ENCODE peak calls at places on chromosomes 16 and 17, in eight cellular contexts. N is CD8-positive, alpha-beta T cell; H is psoas muscle; T is upper lobe of right lung; D is lower lobe of right lung; Z is tibial artery; B is IMR-90; C is tibial nerve. S is an unnamed sample. For H3K36me3, the result is how much of the 10 kb centered on the place peaks cover.

GRCh38 chr17:69712801-69713311 is 298.4 kb downstream of the MAP2K6 start:
- DNase-seq in N (no peak), H (no peak), T (no peak), D (no peak), Z (no peak), B (no peak), C (no peak), S (no peak)

GRCh38 chr17:35129973-35130351 is 8.5 kb downstream of the FNDC8 start:
- DNase-seq in N (no peak), H (no peak), T (no peak), D (no peak), Z (no peak), B (peak), C (no peak), S (no peak)

GRCh38 chr17:44043326-44043725 is 23.1 kb downstream of the LSM12 start:
- DNase-seq in N (no peak), H (no peak), T (no peak), D (peak), Z (peak), B (peak), C (no peak), S (no peak)

GRCh38 chr17:47871048-47871447 is 20.1 kb upstream of the SP6 start:
- DNase-seq in N (no peak), H (no peak), T (no peak), D (no peak), Z (no peak), B (no peak), C (no peak), S (no peak)

GRCh38 chr17:14756469-14756868 is 455.6 kb downstream of the HS3ST3B1 start:
- DNase-seq in N (no peak), H (no peak), T (no peak), D (no peak), Z (no peak), B (no peak), C (no peak), S (no peak)

GRCh38 chr17:45841883-45842525 is 2.7 kb upstream of the SPPL2C start:
- DNase-seq in N (no peak), H (no peak), T (no peak), D (no peak), Z (no peak), B (no peak), C (no peak), S (no peak)

GRCh38 chr16:9039208-9039607 is 52.2 kb upstream of the HAPSTR1 start:
- DNase-seq in N (no peak), H (no peak), T (no peak), D (no peak), Z (no peak), B (peak), C (no peak), S (no peak)

GRCh38 chr17:46045639-46046038 is 46.6 kb downstream of the STH start:
- DNase-seq in N (no peak), H (no peak), T (no peak), D (no peak), Z (no peak), B (peak), C (no peak), S (no peak)

GRCh38 chr16:593406-593805 is 3.5 kb downstream of the RAB40C start:
- DNase-seq in N (no peak), H (no peak), T (no peak), D (peak), Z (no peak), B (no peak), C (no peak), S (no peak)

GRCh38 chr17:385195-385835 is 32.7 kb upstream of the RPH3AL start:
- DNase-seq in N (no peak), H (peak), T (peak), D (peak), Z (peak), B (no peak), C (peak), S (no peak)

GRCh38 chr17:73639322-73639721 is 4.9 kb downstream of the SDK2 start:
- DNase-seq in N (no peak), H (peak), T (peak), D (no peak), Z (peak), B (no peak), C (no peak), S (peak)

GRCh38 chr17:80125656-80126448 is 21.1 kb downstream of the EIF4A3 start:
- DNase-seq in N (no peak), H (no peak), T (no peak), D (no peak), Z (no peak), B (peak), C (no peak), S (no peak)

GRCh38 chr16:86343111-86343642 is 167.2 kb upstream of the FOXF1 start:
- DNase-seq in N (no peak), H (no peak), T (no peak), D (no peak), Z (peak), B (peak), C (no peak), S (peak)

GRCh38 chr16:4152267-4152666 is 36.0 kb upstream of the ADCY9 start:
- DNase-seq in N (no peak), H (no peak), T (no peak), D (no peak), Z (no peak), B (no peak), C (no peak), S (no peak)

GRCh38 chr16:25108054-25108453 is 3.5 kb upstream of the LCMT1 start:
- DNase-seq in N (peak), H (no peak), T (no peak), D (no peak), Z (no peak), B (no peak), C (no peak), S (no peak)

GRCh38 chr16:89071686-89072182 is 21.9 kb upstream of the ACSF3 start:
- DNase-seq in N (no peak), H (no peak), T (no peak), D (no peak), Z (no peak), B (no peak), C (no peak), S (no peak)

GRCh38 chr16:17408296-17408695 is 62.5 kb downstream of the XYLT1 start:
- DNase-seq in N (no peak), H (no peak), T (no peak), D (no peak), Z (no peak), B (no peak), C (no peak), S (no peak)

GRCh38 chr16:64910351-64910750 is 211.5 kb downstream of the CDH11 start:
- DNase-seq in N (no peak), H (peak), T (no peak), D (no peak), Z (peak), B (peak), C (peak), S (peak)

GRCh38 chr16:59067207-59067606 is 333.1 kb upstream of the GOT2 start:
- DNase-seq in N (no peak), H (no peak), T (no peak), D (peak), Z (peak), B (peak), C (no peak), S (no peak)

DNA sequence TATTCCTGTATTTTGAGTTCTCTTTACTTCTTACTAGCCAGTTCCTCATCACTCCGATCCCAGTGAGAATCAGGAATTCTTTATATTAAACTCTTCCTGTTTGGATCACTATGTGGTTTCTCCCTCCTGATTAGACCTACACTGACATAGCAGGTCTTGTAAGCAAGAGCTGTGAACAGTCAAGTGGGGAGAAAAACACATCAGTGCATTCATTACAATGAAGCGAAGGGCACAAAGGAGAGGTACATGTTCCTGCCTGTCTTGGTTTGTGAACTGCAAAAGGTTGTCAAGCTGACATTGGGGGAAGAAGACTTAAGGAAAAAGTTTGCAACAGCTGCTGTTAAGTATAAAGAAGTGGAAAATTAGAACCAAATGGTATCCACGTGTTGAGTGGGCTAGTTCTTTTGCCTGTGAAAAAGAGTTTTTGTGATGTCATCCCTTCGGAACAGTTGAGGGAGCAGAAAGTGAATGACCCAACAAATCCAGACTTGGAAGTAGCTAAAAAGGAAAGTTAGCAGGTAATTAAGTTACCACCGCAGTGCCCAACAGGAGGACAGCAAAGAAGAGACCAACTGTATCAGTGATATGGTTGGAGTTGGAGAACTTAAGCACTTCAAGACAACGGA is 23.0 kb upstream of the TRIM25 start:
- DNase-seq in N (no peak), H (no peak), T (no peak), D (no peak), Z (no peak), B (no peak), C (no peak), S (no peak)
- H3K36me3 ChIP-seq in N (under half), H (under half), T (half or more), D (half or more), Z (under half), B (under half), C (under half), S (under half)

GRCh38 chr17:42900460-42901331 is at the start of gene G6PC1:
- DNase-seq in N (no peak), H (no peak), T (no peak), D (no peak), Z (no peak), B (no peak), C (no peak), S (no peak)
- H3K27ac ChIP-seq in N (no peak), H (no peak), T (no peak), D (no peak), Z (no peak), B (no peak), C (no peak), S (no peak)

GRCh38 chr17:10697092-10698081 is at the start of the genes ADPRM and SCO1:
- DNase-seq in N (peak), H (peak), T (peak), D (peak), Z (peak), B (peak), C (peak), S (peak)
- TF ChIP-seq CTCF in N (no peak), H (peak), T (peak), D (peak), Z (no peak), B (peak), C (peak), S (peak)

DNA sequence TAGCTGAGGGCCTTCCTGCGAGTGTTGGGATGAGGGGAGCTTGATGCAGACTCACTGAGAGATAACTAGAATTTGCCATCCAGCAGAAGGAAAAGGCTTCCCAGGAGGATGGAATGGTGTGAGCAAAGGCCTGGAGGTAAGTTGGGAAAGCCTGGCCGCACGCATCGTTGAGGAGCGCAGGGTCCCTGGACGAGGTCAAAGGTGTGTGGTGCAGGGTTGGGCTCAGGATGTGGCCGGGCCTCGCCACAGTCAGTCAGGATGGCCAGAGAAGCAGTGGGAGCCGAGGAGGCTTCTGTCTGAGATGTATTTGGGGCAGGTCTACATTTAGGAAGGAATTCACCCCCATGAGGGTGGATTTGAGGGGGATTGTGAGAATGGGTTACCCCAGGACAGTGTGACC is 16.4 kb downstream of the DRC3 start:
- DNase-seq in N (no peak), H (no peak), T (no peak), D (no peak), Z (no peak), B (no peak), C (no peak), S (no peak)
- H3K36me3 ChIP-seq in N (under half), H (under half), T (under half), D (under half), Z (under half), B (under half), C (under half), S (under half)

DNA sequence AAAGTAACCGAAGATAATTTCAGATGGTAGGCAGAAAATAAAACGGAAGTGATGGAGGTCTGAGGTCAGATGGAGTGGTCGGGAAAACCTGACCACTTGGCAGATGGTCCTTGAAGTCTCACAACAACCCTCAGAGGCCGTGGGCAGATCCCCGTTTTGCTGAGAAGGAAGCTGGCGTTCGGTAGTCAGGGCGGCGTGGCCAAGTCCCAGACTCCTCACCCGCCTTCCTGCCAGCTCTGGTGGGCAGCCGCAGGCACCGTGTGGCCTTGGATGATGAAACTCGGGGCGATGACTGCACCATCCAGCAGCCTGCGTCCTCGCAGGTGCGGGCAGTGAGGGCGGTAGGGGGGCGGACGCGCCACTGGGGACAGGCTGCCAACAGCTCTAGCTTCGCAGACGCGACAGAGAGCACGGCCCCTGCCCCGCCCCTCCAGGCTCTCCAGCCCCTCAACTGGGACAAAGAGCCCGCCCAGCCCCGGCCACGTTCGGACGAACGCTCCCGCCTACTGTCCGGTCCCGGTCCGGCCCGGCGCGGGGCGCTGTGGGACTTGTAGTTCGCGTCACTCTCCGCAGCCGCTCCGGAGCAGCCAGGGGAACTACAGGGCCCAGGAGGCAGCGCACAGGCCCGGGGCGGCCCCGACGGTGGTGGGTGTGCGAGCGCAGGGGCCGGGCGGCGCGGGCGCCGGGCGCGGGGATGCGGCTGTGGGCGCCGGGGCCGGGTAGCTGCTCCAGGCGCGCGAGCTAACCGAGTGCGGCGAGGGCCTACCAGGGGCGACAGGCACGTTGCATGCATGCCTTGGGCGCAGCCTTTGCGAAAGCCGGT is at the start of gene GPT2:
- DNase-seq in N (peak), H (peak), T (peak), D (peak), Z (peak), B (peak), C (peak), S (peak)
- H3K27ac ChIP-seq in N (no peak), H (peak), T (peak), D (peak), Z (peak), B (peak), C (peak), S (peak)

DNA sequence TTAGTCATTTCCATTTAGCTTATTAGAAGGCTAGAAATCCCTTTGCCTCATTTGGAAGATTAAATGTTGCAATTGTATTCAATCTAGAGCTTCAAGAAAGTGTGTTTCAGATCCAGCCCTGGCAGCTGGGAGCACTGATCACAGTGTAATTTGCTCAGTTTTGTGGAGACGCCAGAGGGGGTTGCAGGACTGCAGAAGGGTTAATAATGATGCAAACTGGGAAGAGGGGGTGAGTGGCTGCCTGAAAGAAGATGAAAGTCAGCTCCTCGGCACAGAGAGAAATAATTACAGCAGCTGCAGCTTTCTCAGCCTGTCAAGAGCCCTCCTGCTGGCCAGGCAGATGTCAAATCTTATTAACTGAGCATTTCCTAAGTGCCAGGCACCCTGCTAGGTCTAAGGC is 97.8 kb downstream of the ZNF18 start:
- DNase-seq in N (no peak), H (no peak), T (no peak), D (no peak), Z (no peak), B (no peak), C (no peak), S (no peak)
- TF ChIP-seq CTCF in N (no peak), H (no peak), T (no peak), D (no peak), Z (no peak), B (no peak), C (no peak), S (no peak)

DNA sequence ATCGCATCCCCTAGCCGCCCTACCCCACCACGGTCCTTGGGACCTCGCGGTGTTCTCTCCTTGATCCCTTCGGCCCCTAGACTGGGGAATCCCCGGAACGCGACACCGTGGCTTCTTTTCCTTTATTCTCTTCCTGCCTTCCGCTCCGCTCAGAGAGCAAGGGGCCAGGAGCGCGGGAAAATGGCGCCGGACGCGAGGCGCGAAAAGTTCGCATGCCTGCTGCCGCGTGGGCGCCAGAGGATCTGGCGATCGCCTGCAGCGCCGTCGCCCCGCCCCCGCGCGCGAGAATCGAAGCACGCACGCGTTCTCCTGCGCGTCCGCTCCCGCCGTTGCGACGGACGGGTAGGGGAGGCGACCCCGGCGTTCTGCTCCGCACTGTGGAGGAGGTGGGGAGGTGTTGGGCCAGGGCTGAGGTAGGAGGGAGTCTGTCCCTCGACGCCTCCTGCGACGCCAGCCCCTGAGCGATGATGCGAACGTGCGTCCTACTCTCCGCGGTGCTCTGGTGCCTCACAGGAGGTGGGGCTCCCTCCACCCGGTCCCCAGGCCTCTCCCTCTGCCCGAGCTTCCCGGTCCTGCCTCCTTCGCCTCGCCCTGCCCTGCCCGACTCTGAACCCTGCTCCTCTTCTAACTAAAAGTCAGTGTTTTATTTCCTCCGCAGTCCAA is at the start of gene ZPBP2:
- DNase-seq in N (no peak), H (no peak), T (peak), D (no peak), Z (no peak), B (no peak), C (no peak), S (no peak)
- H3K36me3 ChIP-seq in N (under half), H (under half), T (under half), D (under half), Z (under half), B (under half), C (under half), S (under half)

GRCh38 chr17:49574945-49575523 is 637 bp upstream of the NXPH3 start:
- DNase-seq in N (no peak), H (peak), T (peak), D (peak), Z (no peak), B (no peak), C (no peak), S (no peak)
- H3K27ac ChIP-seq in N (no peak), H (no peak), T (no peak), D (peak), Z (peak), B (no peak), C (peak), S (peak)